ENCODE peak calls at places on chromosome 10, in ten cellular contexts. M, U, H, F, Z, V, K, J, E and N are unnamed samples.

GRCh38 chr10:23095966-23096813 is 811 bp downstream of the MSRB2 start:
- DNase-seq in M (peak; percentile 5), U (peak; percentile 53), H (peak; percentile 27), F (peak; percentile 75), Z (peak; percentile 17), V (no peak), K (peak; percentile 67), J (peak; percentile 70), E (peak; percentile 78), N (peak; percentile 69)

GRCh38 chr10:124587811-124588211 is 126.2 kb downstream of the LHPP start:
- DNase-seq in M (no peak), U (no peak), H (no peak), F (no peak), Z (no peak), V (no peak), K (no peak), J (no peak), E (no peak), N (no peak)

GRCh38 chr10:12690525-12691139 is 310.9 kb downstream of the CCDC3 start:
- DNase-seq in M (no peak), U (no peak), H (no peak), F (peak; percentile 41), Z (no peak), V (no peak), K (no peak), J (no peak), E (no peak), N (peak; percentile 20)

GRCh38 chr10:103525901-103526300 is 32.4 kb downstream of the NEURL1 start:
- DNase-seq in M (no peak), U (no peak), H (no peak), F (no peak), Z (no peak), V (no peak), K (no peak), J (no peak), E (no peak), N (no peak)

GRCh38 chr10:58319599-58319998 is 15.2 kb upstream of the UBE2D1 start:
- DNase-seq in M (no peak), U (no peak), H (no peak), F (no peak), Z (no peak), V (no peak), K (no peak), J (no peak), E (no peak), N (no peak)

GRCh38 chr10:108852211-108852610 is 1071.1 kb downstream of the XPNPEP1 start:
- DNase-seq in M (no peak), U (no peak), H (no peak), F (no peak), Z (no peak), V (no peak), K (no peak), J (no peak), E (no peak), N (no peak)

GRCh38 chr10:115942106-115942505 is 330.9 kb downstream of the GFRA1 start:
- DNase-seq in M (no peak), U (no peak), H (no peak), F (no peak), Z (no peak), V (no peak), K (no peak), J (no peak), E (no peak), N (no peak)

GRCh38 chr10:119393421-119393820 is 149.1 kb downstream of the RGS10 start:
- DNase-seq in M (no peak), U (no peak), H (no peak), F (no peak), Z (no peak), V (no peak), K (no peak), J (no peak), E (no peak), N (no peak)

GRCh38 chr10:6457376-6457775 is 122.7 kb downstream of the PRKCQ start:
- DNase-seq in M (no peak), U (no peak), H (no peak), F (no peak), Z (no peak), V (no peak), K (no peak), J (no peak), E (no peak), N (no peak)

DNA sequence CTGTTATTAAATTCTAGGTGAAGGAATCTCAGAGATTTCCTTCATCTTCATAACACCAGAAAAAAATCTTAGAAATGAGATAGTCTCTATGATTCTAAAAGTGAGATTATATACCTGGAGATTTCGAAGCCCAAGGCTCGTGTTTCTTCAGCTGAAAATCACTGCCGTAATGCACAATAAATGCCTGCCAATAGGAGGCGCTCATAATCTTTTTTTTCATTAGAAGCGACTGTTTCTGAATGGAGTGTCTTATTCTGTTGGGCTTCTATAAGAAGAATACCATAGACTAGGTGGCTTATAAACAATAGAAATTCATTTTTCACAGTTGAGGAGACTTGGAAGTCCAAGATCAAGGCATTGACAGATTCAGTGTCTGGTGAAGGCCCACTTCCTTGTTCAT is 294.7 kb downstream of the PRKG1 start:
- DNase-seq in M (no peak), U (no peak), H (no peak), F (no peak), Z (no peak), V (no peak), K (no peak), J (no peak), E (no peak), N (no peak)
- TF ChIP-seq CTCF in M (no peak), U (no peak), H (no peak), F (no peak), Z (no peak), V (peak; percentile 25), K (no peak), J (no peak), E (no peak), N (peak; percentile 15)

GRCh38 chr10:95756061-95756751 is at the start of gene ENTPD1:
- DNase-seq in M (no peak), U (no peak), H (no peak), F (peak; percentile 41), Z (no peak), V (no peak), K (no peak), J (no peak), E (peak; percentile 68), N (no peak)
- H3K4me3 ChIP-seq in M (no peak within 1 kb of the TSS), U (peak within 1 kb of the TSS; percentile 7), H (peak within 1 kb of the TSS; percentile 3), F (peak within 1 kb of the TSS; percentile 23), Z (no peak within 1 kb of the TSS), V (no peak within 1 kb of the TSS), K (peak within 1 kb of the TSS; percentile 30), J (peak within 1 kb of the TSS; percentile 44), E (no peak within 1 kb of the TSS), N (peak within 1 kb of the TSS; percentile 6)

DNA sequence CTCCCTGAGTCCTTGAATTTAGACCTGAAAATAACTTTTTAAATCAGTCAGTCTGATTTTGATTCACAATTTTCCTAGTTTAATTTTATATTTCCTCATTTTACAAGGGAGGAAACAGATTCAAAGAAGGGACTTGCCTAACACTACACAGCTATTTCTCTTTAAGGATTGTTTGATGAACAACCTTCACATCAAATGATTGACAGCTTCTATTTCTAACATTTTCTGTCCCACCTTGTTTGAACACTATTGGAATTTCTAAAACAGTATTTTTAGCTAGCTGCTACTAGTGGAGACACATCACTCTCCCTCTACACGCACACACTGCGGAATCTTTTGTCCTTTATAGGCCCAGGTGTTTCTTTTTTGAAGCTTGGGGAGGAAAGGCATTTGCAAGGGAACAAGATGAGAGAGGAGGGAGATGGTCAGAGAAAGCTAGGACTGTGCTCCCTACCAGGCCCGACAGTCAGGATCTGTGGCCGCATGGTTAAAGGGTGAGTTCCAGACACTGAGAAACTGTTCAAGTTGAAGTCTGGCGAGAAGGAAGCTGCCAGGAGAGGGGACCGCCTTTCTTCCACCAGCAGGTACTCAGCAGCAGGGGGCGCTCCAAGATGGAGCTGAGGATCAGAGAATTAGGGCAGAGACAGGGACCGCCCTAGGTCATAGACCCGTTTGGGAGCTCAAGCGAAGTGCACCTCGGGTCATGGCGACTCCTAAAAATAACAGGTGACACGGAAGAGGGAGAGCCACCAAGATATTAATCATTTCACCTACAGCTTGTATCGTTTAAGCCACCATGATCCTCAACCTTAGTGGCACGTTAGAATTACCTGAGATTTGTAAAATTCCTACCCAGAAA is 49.7 kb downstream of the DNAJC12 start:
- DNase-seq in M (no peak), U (no peak), H (no peak), F (peak; percentile 25), Z (no peak), V (peak; percentile 5), K (no peak), J (no peak), E (peak; percentile 32), N (no peak)
- TF ChIP-seq CTCF in M (peak; percentile 34), U (peak; percentile 19), H (peak; percentile 17), F (peak; percentile 56), Z (peak; percentile 47), V (peak; percentile 75), K (no peak), J (no peak), E (peak; percentile 25), N (peak; percentile 59)

DNA sequence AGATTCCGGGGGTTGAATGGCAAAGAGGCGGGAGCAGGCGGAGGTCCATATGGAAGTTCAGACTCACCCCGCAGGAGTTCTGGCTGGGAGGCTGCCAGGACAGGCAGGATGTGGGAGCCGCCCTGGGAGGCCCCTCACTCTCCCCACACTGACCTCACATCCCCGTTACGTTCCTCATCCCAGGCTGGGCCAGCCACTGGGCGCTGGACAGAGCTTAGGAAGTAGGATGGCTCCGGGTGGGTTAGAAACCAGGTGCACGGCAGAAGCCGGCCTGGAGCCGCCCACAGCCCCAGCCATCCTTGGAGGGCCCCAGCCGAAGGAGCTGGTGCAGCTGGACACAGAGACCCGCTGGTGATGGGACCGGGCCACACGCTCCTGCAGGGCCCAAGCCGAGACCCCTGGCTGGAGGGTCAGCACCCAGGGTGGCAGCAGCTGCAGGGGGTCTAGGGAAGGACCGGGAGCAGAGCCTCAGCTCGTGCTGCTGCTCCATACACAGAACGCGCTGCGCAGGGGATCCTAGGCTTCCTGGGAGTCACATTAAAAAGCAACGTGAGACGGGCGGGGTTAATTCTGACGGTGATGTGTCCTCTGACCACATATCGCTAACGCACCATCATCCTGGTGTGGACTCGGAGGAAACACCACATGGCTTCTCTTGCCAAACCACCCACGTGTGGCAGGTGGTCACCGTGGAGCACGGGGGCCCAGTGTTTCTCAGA is 98.6 kb upstream of the DIP2C start:
- DNase-seq in M (no peak), U (peak; percentile 3), H (peak; percentile 47), F (peak; percentile 76), Z (no peak), V (no peak), K (no peak), J (no peak), E (no peak), N (peak; percentile 76)
- H3K4me3 ChIP-seq in M (no peak overlapping the region), U (no peak overlapping the region), H (no peak overlapping the region), F (no peak overlapping the region), Z (no peak overlapping the region), V (no peak overlapping the region), K (no peak overlapping the region), J (no peak overlapping the region), E (no peak overlapping the region), N (no peak overlapping the region)